ENCODE peak calls at places on chromosomes 13 and 19, in eight cellular contexts. L is heart right ventricle, V is left ventricle myocardium inferior, Z is body of pancreas, B is ovary, R is psoas muscle, A is PC-9, P is IMR-90. T is an unnamed sample.

GRCh38 chr19:36501973-36502372 is 12.6 kb upstream of the ZNF566 start:
- DNase-seq in B (no peak), L (no peak), P (no peak), R (no peak), V (no peak), Z (no peak), A (no peak), T (no peak)

GRCh38 chr13:99969368-99969933 is 2.1 kb downstream of the ZIC5 start:
- DNase-seq in P (no peak), B (no peak), R (no peak), A (no peak), Z (no peak), V (no peak), L (no peak), T (no peak)

GRCh38 chr19:35585844-35586243 is at the start of gene PMIS2:
- DNase-seq in A (no peak), R (no peak), L (no peak), B (no peak), V (no peak), P (no peak), Z (peak; percentile 30), T (no peak)

GRCh38 chr19:42420055-42420544 is 7.1 kb downstream of the LIPE start:
- DNase-seq in A (no peak), L (no peak), Z (peak; percentile 68), P (peak; percentile 78), V (no peak), R (no peak), B (no peak), T (peak; percentile 44)

GRCh38 chr13:34358811-34359513 is 541.0 kb downstream of the RFC3 start:
- DNase-seq in V (no peak), P (peak; percentile 72), L (no peak), A (peak; percentile 39), B (no peak), Z (no peak), R (no peak), T (peak; percentile 85)

GRCh38 chr13:83819611-83820010 is 62.7 kb downstream of the SLITRK1 start:
- DNase-seq in Z (no peak), L (no peak), R (no peak), P (peak; percentile 3), A (no peak), B (no peak), V (no peak), T (no peak)

GRCh38 chr19:14063100-14063499 is 1.2 kb upstream of the PALM3 start:
- DNase-seq in B (no peak), A (no peak), L (no peak), Z (no peak), R (no peak), V (no peak), P (no peak), T (no peak)

GRCh38 chr13:30877335-30877734 is 28.7 kb upstream of the MEDAG start:
- DNase-seq in A (no peak), P (peak; percentile 82), L (no peak), R (no peak), Z (no peak), V (no peak), B (no peak), T (peak; percentile 65)

GRCh38 chr19:45774765-45775164 is 5.7 kb upstream of the SIX5 start:
- DNase-seq in L (no peak), Z (peak; percentile 51), R (no peak), B (peak; percentile 32), V (no peak), P (no peak), A (no peak), T (no peak)

GRCh38 chr19:51327066-51327985 is 14.6 kb downstream of the VSIG10L start:
- DNase-seq in B (no peak), A (no peak), Z (peak; percentile 40), R (no peak), L (no peak), V (peak; percentile 31), P (peak; percentile 17), T (peak; percentile 42)

GRCh38 chr19:1086618-1087017 is 8.6 kb downstream of the POLR2E start:
- DNase-seq in Z (no peak), L (no peak), V (no peak), R (no peak), B (no peak), A (no peak), P (no peak), T (no peak)

GRCh38 chr13:97976551-97977375 is 23.3 kb downstream of the IPO5 start:
- DNase-seq in Z (no peak), A (no peak), V (no peak), L (peak; percentile 7), B (peak; percentile 32), R (peak; percentile 94), P (no peak), T (no peak)

GRCh38 chr13:66586489-66586888 is 643.6 kb downstream of the PCDH9 start:
- DNase-seq in A (no peak), L (no peak), V (no peak), R (no peak), P (no peak), B (no peak), Z (no peak), T (no peak)

GRCh38 chr13:62387642-62388041 is 972.0 kb upstream of the PCDH20 start:
- DNase-seq in V (no peak), L (no peak), B (no peak), Z (no peak), A (no peak), P (peak; percentile 36), R (no peak), T (no peak)

GRCh38 chr19:45887311-45887710 is 1.4 kb upstream of the IRF2BP1 start:
- DNase-seq in V (no peak), Z (no peak), P (no peak), A (no peak), L (no peak), R (no peak), B (peak; percentile 35), T (no peak)

GRCh38 chr13:77544365-77544764 is 8.9 kb downstream of the SCEL start:
- DNase-seq in P (no peak), Z (peak; percentile 53), L (peak; percentile 84), B (peak; percentile 32), A (no peak), V (peak; percentile 72), R (peak; percentile 67), T (peak; percentile 46)

GRCh38 chr13:28231642-28232041 is 93.3 kb downstream of the PAN3 start:
- DNase-seq in P (no peak), V (no peak), R (no peak), B (no peak), L (no peak), A (no peak), Z (no peak), T (no peak)

GRCh38 chr13:46726347-46726746 is 70.6 kb downstream of the ESD start:
- DNase-seq in P (no peak), R (no peak), Z (no peak), B (no peak), A (no peak), L (no peak), V (no peak), T (no peak)
- H3K27ac ChIP-seq in P (no peak overlapping the region), R (no peak overlapping the region), Z (no peak overlapping the region), B (no peak overlapping the region), A (no peak overlapping the region), L (no peak overlapping the region), V (no peak overlapping the region), T (no peak overlapping the region)

GRCh38 chr13:40993987-40994386 is 25.1 kb downstream of the ELF1 start:
- DNase-seq in V (no peak), L (no peak), B (no peak), A (peak; percentile 50), R (no peak), Z (peak; percentile 71), P (no peak), T (no peak)
- H3K4me3 ChIP-seq in V (no peak overlapping the region), L (no peak overlapping the region), B (no peak overlapping the region), A (peak overlapping the region; percentile 40), R (no peak overlapping the region), Z (no peak overlapping the region), P (no peak overlapping the region), T (no peak overlapping the region)

GRCh38 chr13:25741796-25742195 is 310.0 kb downstream of the SHISA2 start:
- DNase-seq in L (no peak), Z (no peak), A (no peak), B (no peak), V (no peak), P (no peak), R (no peak), T (no peak)

GRCh38 chr13:25744176-25744575 is 307.6 kb downstream of the SHISA2 start:
- DNase-seq in A (no peak), R (no peak), P (no peak), Z (no peak), V (no peak), B (no peak), L (no peak), T (no peak)

GRCh38 chr13:25738797-25739196 is 313.0 kb downstream of the SHISA2 start:
- DNase-seq in P (no peak), B (no peak), Z (no peak), L (no peak), V (no peak), R (no peak), A (no peak), T (peak; percentile 28)

GRCh38 chr13:25742220-25742619 is 309.6 kb downstream of the SHISA2 start:
- DNase-seq in A (no peak), P (no peak), B (no peak), R (no peak), Z (no peak), L (no peak), V (no peak), T (no peak)

GRCh38 chr13:25743426-25743825 is 308.4 kb downstream of the SHISA2 start:
- DNase-seq in P (no peak), Z (no peak), A (no peak), B (no peak), V (no peak), L (no peak), R (no peak), T (no peak)
- TF ChIP-seq CTCF in P (no peak), Z (no peak), A (no peak), B (no peak), V (no peak), L (no peak), R (no peak), T (no peak)

GRCh38 chr13:43786472-43786765 is 353 bp downstream of the ENOX1 start:
- DNase-seq in B (no peak), V (no peak), L (no peak), R (peak; percentile 53), A (peak; percentile 4), P (no peak), Z (no peak), T (no peak)
- H3K27ac ChIP-seq in B (peak overlapping the region; percentile 73), V (peak overlapping the region; percentile 88), L (peak overlapping the region; percentile 54), R (peak overlapping the region; percentile 70), A (no peak overlapping the region), P (no peak overlapping the region), Z (no peak overlapping the region), T (peak overlapping the region; percentile 7)